ENCODE peak calls at places on chromosomes 3 and 15, in five cellular contexts. A is IMR-90; X is CD4-positive, CD25-positive, alpha-beta regulatory T cell; K is stomach; G is breast epithelium. D is an unnamed sample.

GRCh38 chr15:26102988-26103387 is 239.9 kb upstream of the ATP10A start:
- DNase-seq in A (peak; percentile 16), X (no peak), K (no peak), G (no peak), D (no peak)

GRCh38 chr15:64521726-64522164 is 61.4 kb downstream of the ZNF609 start:
- DNase-seq in A (peak; percentile 49), X (no peak), K (peak; percentile 51), G (peak; percentile 59), D (no peak)

GRCh38 chr15:71115567-71116351 is 488 bp downstream of the THSD4 start:
- DNase-seq in A (peak; percentile 58), X (no peak), K (peak; percentile 66), G (peak; percentile 40), D (no peak)

GRCh38 chr3:105402287-105402801 is 35.6 kb downstream of the ALCAM start:
- DNase-seq in A (peak; percentile 47), X (no peak), K (no peak), G (no peak), D (no peak)

GRCh38 chr3:113825090-113825489 is 13.5 kb upstream of the GRAMD1C start:
- DNase-seq in A (peak; percentile 9), X (no peak), K (no peak), G (no peak), D (no peak)

GRCh38 chr15:51837784-51838183 is 8.3 kb downstream of the TMOD3 start:
- DNase-seq in A (peak; percentile 55), X (peak; percentile 10), K (no peak), G (no peak), D (peak; percentile 15)

GRCh38 chr3:165185707-165186327 is 10.4 kb downstream of the SLITRK3 start:
- DNase-seq in A (peak; percentile 52), X (no peak), K (peak; percentile 49), G (no peak), D (no peak)

GRCh38 chr15:45201557-45202246 is 13.9 kb upstream of the SHF start:
- DNase-seq in A (no peak), X (no peak), K (no peak), G (no peak), D (no peak)

GRCh38 chr3:71703796-71704195 is 21.4 kb downstream of the EIF4E3 start:
- DNase-seq in A (no peak), X (no peak), K (no peak), G (no peak), D (no peak)

GRCh38 chr3:17974206-17974841 is 231.9 kb upstream of the TBC1D5 start:
- DNase-seq in A (peak; percentile 1), X (no peak), K (no peak), G (no peak), D (no peak)

GRCh38 chr3:48402281-48402732 is 27.6 kb downstream of the PLXNB1 start:
- DNase-seq in A (peak; percentile 92), X (no peak), K (peak; percentile 59), G (peak; percentile 98), D (no peak)

GRCh38 chr15:90845201-90845949 is 23.0 kb upstream of the FURIN start:
- DNase-seq in A (peak; percentile 97), X (no peak), K (no peak), G (no peak), D (no peak)

GRCh38 chr3:132464066-132464465 is 46.8 kb downstream of the DNAJC13 start:
- DNase-seq in A (peak; percentile 78), X (no peak), K (no peak), G (no peak), D (no peak)

GRCh38 chr3:129245141-129245540 is 4.3 kb upstream of the COPG1 start:
- DNase-seq in A (no peak), X (no peak), K (no peak), G (no peak), D (no peak)

GRCh38 chr3:18586076-18586475 is 160.9 kb upstream of the SATB1 start:
- DNase-seq in A (no peak), X (no peak), K (no peak), G (no peak), D (no peak)

GRCh38 chr3:12158387-12159226 is at the start of gene TIMP4:
- DNase-seq in A (peak; percentile 28), X (no peak), K (peak; percentile 49), G (no peak), D (no peak)

GRCh38 chr15:30073915-30074314 is 8.8 kb upstream of the GOLGA8J start:
- DNase-seq in A (no peak), X (no peak), K (no peak), G (no peak), D (no peak)

GRCh38 chr15:68310811-68311463 is 33.4 kb downstream of the FEM1B start:
- DNase-seq in A (no peak), X (no peak), K (peak; percentile 23), G (peak; percentile 12), D (no peak)

GRCh38 chr15:68311464-68311835 is 33.9 kb downstream of the FEM1B start:
- DNase-seq in A (no peak), X (no peak), K (no peak), G (no peak), D (no peak)

GRCh38 chr15:68312701-68313204 is 35.2 kb downstream of the FEM1B start:
- DNase-seq in A (peak; percentile 75), X (no peak), K (no peak), G (peak; percentile 18), D (no peak)

GRCh38 chr15:68310178-68310810 is 32.7 kb downstream of the FEM1B start:
- DNase-seq in A (no peak), X (no peak), K (peak; percentile 55), G (peak; percentile 46), D (no peak)

DNA sequence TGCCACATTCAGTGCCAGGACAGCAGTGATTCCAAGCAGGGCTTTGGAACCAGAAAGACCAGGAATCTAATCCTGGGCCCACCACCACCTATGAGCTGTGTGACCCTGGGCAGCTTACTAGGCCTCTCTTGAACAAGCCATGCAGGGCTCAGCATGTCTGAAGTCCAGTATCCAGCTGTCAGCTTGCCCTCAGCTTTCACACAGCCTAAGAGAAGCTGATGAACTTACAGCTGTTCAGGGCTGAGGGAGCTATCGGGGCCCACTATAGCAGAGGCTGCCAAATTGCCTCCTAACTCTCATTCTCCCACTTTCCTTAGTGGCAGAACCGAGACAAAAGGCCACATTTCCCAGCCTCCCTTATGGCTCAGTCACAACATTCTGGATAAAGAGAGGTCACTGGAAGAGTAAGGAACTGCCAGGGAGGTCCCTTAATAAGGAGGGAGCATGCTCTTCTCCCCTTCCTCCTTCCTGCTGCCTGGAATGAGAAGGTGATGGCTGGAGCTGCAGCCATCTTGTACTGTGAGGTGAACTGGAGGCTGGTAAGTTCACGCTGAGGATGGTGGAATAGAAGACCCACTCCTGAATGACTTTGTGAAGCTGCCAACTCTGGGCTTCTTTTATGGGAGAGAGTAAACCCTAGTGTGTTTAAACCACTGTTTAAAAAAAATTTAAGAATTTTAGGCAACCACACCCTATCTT is 34.5 kb downstream of the FEM1B start:
- DNase-seq in A (no peak), X (no peak), K (no peak), G (peak; percentile 10), D (no peak)
- H3K4me3 ChIP-seq in A (no peak overlapping the region), X (no peak overlapping the region), K (no peak overlapping the region), G (no peak overlapping the region), D (no peak overlapping the region)

GRCh38 chr3:73361591-73361990 is 263.1 kb downstream of the PDZRN3 start:
- DNase-seq in A (no peak), X (no peak), K (no peak), G (no peak), D (no peak)

GRCh38 chr3:73365756-73366397 is 258.9 kb downstream of the PDZRN3 start:
- DNase-seq in A (peak; percentile 71), X (no peak), K (no peak), G (peak; percentile 64), D (no peak)

GRCh38 chr3:73364517-73364916 is 260.2 kb downstream of the PDZRN3 start:
- DNase-seq in A (no peak), X (no peak), K (no peak), G (no peak), D (no peak)

DNA sequence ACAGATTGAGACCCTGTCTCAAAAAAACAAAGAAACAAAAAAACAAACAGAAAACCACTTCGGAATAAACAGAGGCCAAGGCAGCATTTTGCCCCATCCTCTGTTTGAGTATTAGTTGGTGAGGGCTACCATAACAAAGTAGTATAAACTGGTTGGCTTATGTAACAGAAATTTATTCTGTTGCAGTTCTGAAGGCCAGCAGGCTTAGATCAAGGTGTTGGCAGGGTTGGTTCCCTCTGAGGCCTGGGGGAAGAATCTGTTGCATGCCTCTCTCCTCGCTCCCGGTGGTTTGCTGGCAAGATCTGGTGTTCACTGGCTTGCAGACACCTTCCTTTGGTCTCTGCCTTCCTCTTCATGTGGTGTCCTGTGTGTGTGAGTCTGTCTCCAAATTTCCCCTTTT is 261.6 kb downstream of the PDZRN3 start:
- DNase-seq in A (no peak), X (no peak), K (no peak), G (no peak), D (no peak)
- H3K4me1 ChIP-seq in A (no peaks in the 10 kb centered on the region), X (no peaks in the 10 kb centered on the region), K (no peaks in the 10 kb centered on the region), G (no peaks in the 10 kb centered on the region), D (no peaks in the 10 kb centered on the region)

DNA sequence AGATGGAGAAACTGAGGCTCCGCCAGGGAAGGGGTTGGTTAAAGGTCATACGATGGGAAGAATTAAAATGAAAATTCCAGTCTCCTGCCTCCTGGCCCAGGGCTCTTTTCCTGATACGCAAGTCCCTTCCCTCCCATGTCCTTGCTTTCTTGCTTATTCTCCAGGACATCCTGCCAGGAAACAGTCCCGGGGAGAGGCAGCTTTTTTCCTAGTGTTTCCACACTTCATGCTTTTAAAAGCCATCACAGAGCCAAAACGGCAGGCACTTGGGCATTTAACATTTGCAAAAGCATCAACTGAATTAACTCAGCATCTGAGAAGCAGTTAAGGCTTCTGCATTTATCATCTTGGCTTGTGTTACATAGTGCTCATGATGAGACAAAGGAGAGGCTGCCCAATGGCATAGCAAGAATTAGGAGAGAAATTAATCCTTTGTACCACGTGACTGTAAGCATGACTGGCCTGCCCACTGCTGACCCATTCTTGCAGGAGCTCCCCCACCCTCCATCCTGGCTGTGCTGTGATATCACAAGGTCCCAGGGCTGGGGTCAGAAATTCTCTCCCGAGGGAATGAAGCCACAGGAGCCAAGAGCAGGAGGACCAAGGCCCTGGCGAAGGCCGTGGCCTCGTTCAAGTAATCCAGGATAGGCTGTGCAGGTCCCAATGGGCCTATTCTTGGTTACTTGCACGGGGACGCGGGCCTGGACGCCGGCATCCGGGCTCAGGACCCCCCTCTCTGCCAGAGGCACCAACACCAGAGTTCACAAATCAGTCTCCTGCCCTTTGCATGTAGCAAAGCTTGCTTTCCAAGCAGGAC is 21.6 kb upstream of the VILL start:
- DNase-seq in A (no peak), X (no peak), K (no peak), G (no peak), D (no peak)
- H3K27ac ChIP-seq in A (no peak overlapping the region), X (no peak overlapping the region), K (peak overlapping the region; percentile 13), G (no peak overlapping the region), D (no peak overlapping the region)

DNA sequence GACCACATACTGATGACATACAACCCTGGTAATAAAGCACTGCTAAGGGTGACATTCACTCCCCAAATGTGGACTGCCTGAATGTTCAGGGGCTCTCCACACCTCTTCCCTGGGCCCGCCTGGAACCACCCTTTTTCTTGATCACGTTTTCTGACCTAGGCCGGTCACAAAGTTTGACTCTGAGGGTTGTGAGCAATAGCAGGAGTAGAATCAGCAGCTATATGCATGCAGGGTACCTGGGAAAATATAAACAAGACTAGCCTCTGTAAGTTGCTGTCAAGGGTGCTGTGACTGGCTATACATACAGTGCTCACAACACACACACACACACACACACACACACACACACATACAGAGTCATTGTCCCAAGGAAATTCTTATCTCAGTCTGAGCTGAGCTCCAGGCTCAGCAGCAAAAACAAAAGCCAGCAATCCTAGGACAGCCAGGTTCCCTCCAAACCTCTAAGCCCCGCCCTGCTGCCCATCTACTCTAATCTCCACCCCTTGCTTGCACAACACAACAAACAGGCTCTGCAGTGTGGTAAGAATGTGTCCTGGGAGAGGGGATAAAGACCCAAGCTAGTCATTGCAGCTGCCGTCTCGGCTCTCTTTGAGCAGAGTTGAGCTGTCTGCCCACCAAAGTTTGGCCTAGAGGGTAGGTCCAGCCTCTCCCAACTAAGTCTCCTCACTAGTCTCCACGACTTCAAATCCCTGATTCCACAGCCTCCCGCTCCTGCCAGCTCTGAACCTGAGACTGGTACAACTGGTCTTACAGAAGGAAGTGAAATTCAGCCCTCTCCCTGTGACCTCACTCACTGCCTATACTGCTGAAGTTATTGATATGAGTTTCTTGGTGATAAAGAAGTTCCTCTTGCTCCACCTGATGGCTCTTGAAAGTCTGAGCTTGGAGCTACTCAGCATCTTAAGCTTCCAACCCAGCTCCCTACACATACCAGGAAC is 2.2 kb downstream of the BMF start:
- DNase-seq in A (peak; percentile 49), X (no peak), K (peak; percentile 83), G (peak; percentile 83), D (no peak)
- H3K4me3 ChIP-seq in A (no peak overlapping the region), X (peak overlapping the region; percentile 21), K (no peak overlapping the region), G (peak overlapping the region; percentile 8), D (no peak overlapping the region)

D was measured in naive thymus-derived CD4-positive, alpha-beta T cell.